ENCODE peak calls at places on chromosomes 16 and 17, in four cellular contexts. One of them, this sample, is unnamed.
A peak's percentile ranks its signal among the peaks of the same experiment; 100 is the strongest.

GRCh38 chr16:21599994-21600773 is 807 bp downstream of the METTL9 start:
- DNase-seq in fibroblast of the aortic adventitia: peak; percentile 51
- DNase-seq in stimulated activated CD4-positive, alpha-beta T cell treated with anti-CD3 and anti-CD28 coated beads, Interleukin-2, amount 100 ng/mL, for 24 hours: no peak
- DNase-seq in RWPE1: peak; percentile 38
- DNase-seq in this sample: peak; percentile 76

GRCh38 chr16:15515992-15516391 is 81.6 kb downstream of the BMERB1 start:
- DNase-seq in stimulated activated CD4-positive, alpha-beta T cell treated with anti-CD3 and anti-CD28 coated beads, Interleukin-2, amount 100 ng/mL, for 24 hours: no peak
- DNase-seq in fibroblast of the aortic adventitia: no peak
- DNase-seq in RWPE1: no peak
- DNase-seq in this sample: no peak

GRCh38 chr16:10368984-10369551 is 16.8 kb upstream of the ATF7IP2 start:
- DNase-seq in RWPE1: no peak
- DNase-seq in stimulated activated CD4-positive, alpha-beta T cell treated with anti-CD3 and anti-CD28 coated beads, Interleukin-2, amount 100 ng/mL, for 24 hours: no peak
- DNase-seq in fibroblast of the aortic adventitia: no peak
- DNase-seq in this sample: peak; percentile 81

GRCh38 chr16:57493767-57494166 is 7.5 kb upstream of the DOK4 start:
- DNase-seq in stimulated activated CD4-positive, alpha-beta T cell treated with anti-CD3 and anti-CD28 coated beads, Interleukin-2, amount 100 ng/mL, for 24 hours: no peak
- DNase-seq in RWPE1: no peak
- DNase-seq in fibroblast of the aortic adventitia: no peak
- DNase-seq in this sample: no peak

GRCh38 chr17:50903604-50904521 is 37.7 kb upstream of the TOB1 start:
- DNase-seq in fibroblast of the aortic adventitia: peak; percentile 23
- DNase-seq in stimulated activated CD4-positive, alpha-beta T cell treated with anti-CD3 and anti-CD28 coated beads, Interleukin-2, amount 100 ng/mL, for 24 hours: no peak
- DNase-seq in RWPE1: peak; percentile 59
- DNase-seq in this sample: peak; percentile 90

GRCh38 chr16:4172070-4172469 is 55.8 kb upstream of the ADCY9 start:
- DNase-seq in stimulated activated CD4-positive, alpha-beta T cell treated with anti-CD3 and anti-CD28 coated beads, Interleukin-2, amount 100 ng/mL, for 24 hours: no peak
- DNase-seq in RWPE1: no peak
- DNase-seq in fibroblast of the aortic adventitia: peak; percentile 74
- DNase-seq in this sample: peak; percentile 26

GRCh38 chr16:49012961-49013726 is 268.5 kb downstream of the CBLN1 start:
- DNase-seq in RWPE1: no peak
- DNase-seq in fibroblast of the aortic adventitia: peak; percentile 29
- DNase-seq in stimulated activated CD4-positive, alpha-beta T cell treated with anti-CD3 and anti-CD28 coated beads, Interleukin-2, amount 100 ng/mL, for 24 hours: no peak
- DNase-seq in this sample: no peak

GRCh38 chr16:50234771-50235556 is 31.4 kb upstream of the ADCY7 start:
- DNase-seq in stimulated activated CD4-positive, alpha-beta T cell treated with anti-CD3 and anti-CD28 coated beads, Interleukin-2, amount 100 ng/mL, for 24 hours: no peak
- DNase-seq in fibroblast of the aortic adventitia: peak; percentile 52
- DNase-seq in RWPE1: no peak
- DNase-seq in this sample: peak; percentile 40

GRCh38 chr17:61389670-61390478 is 9.8 kb upstream of the TBX2 start:
- DNase-seq in RWPE1: no peak
- DNase-seq in stimulated activated CD4-positive, alpha-beta T cell treated with anti-CD3 and anti-CD28 coated beads, Interleukin-2, amount 100 ng/mL, for 24 hours: peak; percentile 72
- DNase-seq in fibroblast of the aortic adventitia: peak; percentile 41
- DNase-seq in this sample: peak; percentile 37

GRCh38 chr17:72890711-72891110 is 201.8 kb downstream of the SLC39A11 start:
- DNase-seq in RWPE1: peak; percentile 17
- DNase-seq in stimulated activated CD4-positive, alpha-beta T cell treated with anti-CD3 and anti-CD28 coated beads, Interleukin-2, amount 100 ng/mL, for 24 hours: no peak
- DNase-seq in fibroblast of the aortic adventitia: no peak
- DNase-seq in this sample: peak; percentile 2

GRCh38 chr17:36777118-36777517 is 160.2 kb upstream of the LHX1 start:
- DNase-seq in fibroblast of the aortic adventitia: peak; percentile 5
- DNase-seq in stimulated activated CD4-positive, alpha-beta T cell treated with anti-CD3 and anti-CD28 coated beads, Interleukin-2, amount 100 ng/mL, for 24 hours: no peak
- DNase-seq in RWPE1: peak; percentile 34
- DNase-seq in this sample: peak; percentile 54

GRCh38 chr17:1561420-1562177 is 993 bp downstream of the PITPNA start:
- DNase-seq in RWPE1: peak; percentile 44
- DNase-seq in stimulated activated CD4-positive, alpha-beta T cell treated with anti-CD3 and anti-CD28 coated beads, Interleukin-2, amount 100 ng/mL, for 24 hours: peak; percentile 48
- DNase-seq in fibroblast of the aortic adventitia: no peak
- DNase-seq in this sample: peak; percentile 26

This sample was measured in epithelial cell of esophagus.